ENCODE peak calls at places on chromosomes 13 and 19, in four cellular contexts. J, M, P and U are unnamed samples.
A peak's percentile ranks its signal among the peaks of the same experiment; 100 is the strongest.

GRCh38 chr19:8517551-8518442 is 3.8 kb upstream of the ZNF414 start:
- DNase-seq in J (no peak), M (no peak), P (no peak), U (no peak)

GRCh38 chr13:95713651-95714050 is 36.7 kb downstream of the DNAJC3 start:
- DNase-seq in J (no peak), M (no peak), P (no peak), U (no peak)

GRCh38 chr13:79128158-79128557 is 277.9 kb downstream of the RBM26 start:
- DNase-seq in J (no peak), M (peak; percentile 13), P (peak; percentile 2), U (no peak)

GRCh38 chr19:15928321-15928720 is 6.0 kb downstream of the CYP4F11 start:
- DNase-seq in J (no peak), M (no peak), P (no peak), U (no peak)

GRCh38 chr13:50365683-50366391 is 350.6 kb downstream of the KCNRG start:
- DNase-seq in J (no peak), M (peak; percentile 67), P (peak; percentile 61), U (no peak)

GRCh38 chr13:113668491-113668971 is 1.5 kb downstream of the GRK1 start:
- DNase-seq in J (no peak), M (no peak), P (no peak), U (no peak)

GRCh38 chr19:31350033-31350692 is 927 bp upstream of the TSHZ3 start:
- DNase-seq in J (no peak), M (no peak), P (no peak), U (no peak)

GRCh38 chr13:36910545-36910944 is 9.5 kb downstream of the SMAD9 start:
- DNase-seq in J (no peak), M (no peak), P (no peak), U (no peak)

GRCh38 chr13:111325146-111325890 is 4.9 kb downstream of the TEX29 start:
- DNase-seq in J (no peak), M (no peak), P (no peak), U (no peak)

GRCh38 chr13:113153810-113154748 is 4.4 kb upstream of the PROZ start:
- DNase-seq in J (peak; percentile 76), M (peak; percentile 3), P (peak; percentile 49), U (peak; percentile 64)

GRCh38 chr13:110300090-110300815 is 6.7 kb downstream of the COL4A1 start:
- DNase-seq in J (no peak), M (no peak), P (no peak), U (no peak)

GRCh38 chr13:75839418-75839817 is 203.3 kb downstream of the LMO7 start:
- DNase-seq in J (no peak), M (no peak), P (no peak), U (no peak)

GRCh38 chr13:30983431-30983830 is 51.0 kb downstream of the TEX26 start:
- DNase-seq in J (no peak), M (no peak), P (no peak), U (peak; percentile 36)

GRCh38 chr13:30984620-30985019 is 52.2 kb downstream of the TEX26 start:
- DNase-seq in J (no peak), M (no peak), P (no peak), U (no peak)

GRCh38 chr13:30985637-30986205 is 53.3 kb downstream of the TEX26 start:
- DNase-seq in J (no peak), M (no peak), P (no peak), U (no peak)

GRCh38 chr13:30982911-30983310 is 50.5 kb downstream of the TEX26 start:
- DNase-seq in J (no peak), M (no peak), P (no peak), U (no peak)

DNA sequence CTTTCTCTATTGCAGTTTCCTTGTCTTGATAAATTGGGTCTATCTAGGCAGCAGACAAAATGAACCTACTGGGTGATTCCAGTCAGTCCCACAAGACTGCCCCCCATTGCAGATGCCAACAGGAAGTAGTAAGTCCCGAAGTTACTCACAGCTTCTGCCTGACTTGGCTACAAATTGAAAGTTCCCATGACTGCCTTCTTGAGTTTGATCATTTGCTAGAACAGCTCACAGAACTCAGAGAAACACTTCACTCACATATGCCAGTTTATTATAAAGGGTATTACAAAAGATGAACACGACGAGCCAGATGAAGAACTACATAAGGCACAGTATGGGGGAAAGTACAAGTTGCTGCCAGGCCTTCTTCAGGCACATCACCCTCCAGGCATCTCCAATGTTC is 50.0 kb downstream of the TEX26 start:
- DNase-seq in J (no peak), M (peak; percentile 19), P (no peak), U (no peak)
- H2AFZ ChIP-seq in J (no peak overlapping the region), M (no peak overlapping the region), P (no peak overlapping the region), U (no peak overlapping the region)

DNA sequence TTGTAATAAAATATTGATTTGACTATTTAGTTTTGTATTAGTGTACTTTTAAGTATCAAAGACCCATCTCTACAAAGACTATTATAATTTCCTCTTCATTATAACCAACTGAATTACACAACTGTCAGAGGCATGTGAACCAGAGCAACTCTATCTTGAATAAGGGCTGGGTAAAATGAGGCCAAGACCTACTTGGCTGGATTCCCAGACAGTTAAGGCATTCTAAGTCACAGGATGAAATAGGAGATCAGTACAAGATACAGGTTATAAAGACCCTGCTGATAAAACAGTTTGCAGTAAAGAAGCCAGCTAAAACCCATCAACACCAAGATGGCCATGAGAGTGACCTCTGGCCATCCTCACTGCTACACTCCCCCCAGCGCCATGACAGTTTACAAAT is 36.2 kb upstream of the ATP12A start:
- DNase-seq in J (no peak), M (no peak), P (no peak), U (no peak)
- TF ChIP-seq JUNB in J (no peak), M (no peak), P (no peak), U (no peak)

DNA sequence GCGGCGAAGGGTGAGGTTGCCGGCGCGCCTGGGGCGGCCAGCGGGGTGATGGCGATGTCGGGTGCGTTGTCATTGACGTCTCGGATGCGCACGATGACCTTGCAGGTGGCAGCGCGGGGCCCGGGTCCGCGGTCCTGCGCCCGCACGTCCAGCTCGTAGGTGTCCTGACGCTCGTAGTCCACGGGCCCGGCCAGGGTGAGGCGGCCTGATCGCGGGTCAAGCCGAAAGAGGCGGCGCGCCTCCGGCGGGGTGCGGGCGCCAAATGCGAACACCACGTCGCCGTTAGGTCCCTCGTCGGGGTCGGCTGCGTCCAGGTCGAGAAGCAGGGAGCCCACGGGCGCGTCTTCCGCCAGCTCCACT is 1.1 kb downstream of the PCDH8 start:
- DNase-seq in J (no peak), M (no peak), P (no peak), U (no peak)
- TF ChIP-seq EZH2 in J (no peak), M (no peak), P (no peak), U (peak; percentile 67)

GRCh38 chr19:6745965-6746364 is 6.5 kb downstream of the TRIP10 start:
- DNase-seq in J (no peak), M (no peak), P (no peak), U (no peak)

GRCh38 chr19:6740589-6741348 is 1.3 kb downstream of the TRIP10 start:
- DNase-seq in J (peak; percentile 61), M (no peak), P (no peak), U (peak; percentile 86)

GRCh38 chr19:6743071-6743470 is 3.6 kb downstream of the TRIP10 start:
- DNase-seq in J (no peak), M (no peak), P (no peak), U (no peak)

GRCh38 chr19:6744381-6745288 is 5.2 kb downstream of the TRIP10 start:
- DNase-seq in J (no peak), M (no peak), P (no peak), U (no peak)

DNA sequence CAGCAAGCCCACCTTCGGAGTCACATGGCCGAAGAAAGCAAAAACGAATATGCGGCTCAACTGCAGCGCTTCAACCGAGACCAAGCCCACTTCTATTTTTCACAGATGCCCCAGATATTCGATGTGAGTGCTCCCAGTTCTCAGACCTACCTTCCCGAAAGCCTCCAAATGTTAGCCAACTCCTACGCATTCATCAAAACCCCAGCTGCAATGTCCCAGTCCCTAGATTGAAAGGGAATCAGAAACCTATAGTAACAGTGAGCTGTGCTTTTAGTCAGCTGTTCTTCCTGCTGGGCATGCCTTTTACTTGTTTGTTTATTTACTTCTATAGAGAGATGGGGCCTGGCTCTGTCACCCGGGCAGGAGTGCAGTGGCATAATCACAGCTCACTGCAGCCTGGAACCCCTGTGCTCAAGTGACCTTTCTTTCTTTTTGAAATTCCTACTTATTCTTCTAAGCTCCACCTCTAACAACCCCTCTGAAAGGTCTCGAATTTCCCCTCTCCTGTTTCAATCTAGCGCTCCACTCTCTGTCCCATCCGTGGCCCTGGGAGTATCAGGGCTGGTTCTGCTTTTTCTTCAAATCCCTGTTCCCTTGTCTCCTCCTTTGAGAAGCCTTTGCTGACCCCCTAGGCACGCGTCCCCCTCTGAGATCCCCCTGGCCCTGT is 4.4 kb downstream of the TRIP10 start:
- DNase-seq in J (no peak), M (no peak), P (no peak), U (no peak)
- H2AFZ ChIP-seq in J (no peak overlapping the region), M (no peak overlapping the region), P (no peak overlapping the region), U (no peak overlapping the region)

GRCh38 chr19:12884627-12884925 is 2.4 kb downstream of the KLF1 start:
- DNase-seq in J (no peak), M (no peak), P (no peak), U (no peak)

GRCh38 chr19:12885749-12886706 is 973 bp downstream of the KLF1 start:
- DNase-seq in J (peak; percentile 89), M (no peak), P (no peak), U (peak; percentile 72)

GRCh38 chr19:12884202-12884601 is 2.8 kb downstream of the KLF1 start:
- DNase-seq in J (no peak), M (no peak), P (no peak), U (no peak)

GRCh38 chr19:12886943-12887747 is at the start of gene KLF1:
- DNase-seq in J (peak; percentile 93), M (no peak), P (no peak), U (no peak)

GRCh38 chr19:12884926-12885748 is 1.9 kb downstream of the KLF1 start:
- DNase-seq in J (peak; percentile 99), M (peak; percentile 57), P (peak; percentile 29), U (peak; percentile 100)
- TF ChIP-seq JUNB in J (no peak), M (no peak), P (no peak), U (no peak)

GRCh38 chr19:29855771-29856510 is 44.1 kb downstream of the CCNE1 start:
- DNase-seq in J (no peak), M (no peak), P (no peak), U (no peak)

GRCh38 chr19:29858621-29859020 is 46.8 kb downstream of the CCNE1 start:
- DNase-seq in J (no peak), M (no peak), P (no peak), U (peak; percentile 34)

GRCh38 chr19:29861575-29861974 is 49.8 kb downstream of the CCNE1 start:
- DNase-seq in J (no peak), M (no peak), P (no peak), U (no peak)

GRCh38 chr19:29858000-29858596 is 46.3 kb downstream of the CCNE1 start:
- DNase-seq in J (peak; percentile 66), M (no peak), P (no peak), U (peak; percentile 87)

DNA sequence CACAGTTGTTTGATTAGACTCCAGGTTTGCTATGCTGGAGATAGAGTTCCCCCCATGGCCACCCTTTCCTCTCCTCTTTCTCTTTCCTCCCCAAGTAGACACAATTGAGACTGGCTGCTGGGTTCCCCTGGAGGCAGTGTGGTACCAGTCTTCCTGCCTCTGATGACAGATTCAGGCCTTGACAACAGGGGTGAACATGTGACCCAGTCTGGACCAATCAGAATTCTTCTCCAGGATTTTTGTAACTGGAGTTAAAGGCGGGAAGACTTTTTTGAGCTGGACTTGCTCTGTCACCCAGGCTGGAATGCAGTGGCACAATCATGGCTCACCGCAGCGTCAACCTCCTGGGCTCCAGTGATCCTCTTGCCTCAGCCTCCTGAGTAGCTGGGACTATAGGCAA is 48.7 kb downstream of the CCNE1 start:
- DNase-seq in J (peak; percentile 46), M (no peak), P (no peak), U (peak; percentile 69)
- TF ChIP-seq EZH2 in J (no peak), M (no peak), P (no peak), U (no peak)